ENCODE peak calls at places on chromosomes 1 and 21, in ten cellular contexts. I is stimulated activated CD8-positive, alpha-beta memory T cell treated with anti-CD3 and anti-CD28 coated beads, Interleukin-4, amount 100 ng/mL, for 1 hour; M is NCI-H1105; E is iris pigment epithelial cell; C is fibroblast of lung; U is putamen; Z is ACHN; K is activated CD4-positive, alpha-beta T cell treated with anti-CD3 and anti-CD28 coated beads, Interleukin-2, amount 50 U/mL, for 1 hour; D is cardiac septum; A is neural crest cell. H is an unnamed sample.

GRCh38 chr1:212618466-212619210 is 10.1 kb downstream of the ATF3 start:
- DNase-seq in I (no peak), M (no peak), E (no peak), C (peak; percentile 46), U (no peak), Z (no peak), K (no peak), D (no peak), A (no peak), H (no peak)

GRCh38 chr21:29571949-29572348 is 273.2 kb downstream of the BACH1 start:
- DNase-seq in I (no peak), M (no peak), E (no peak), C (no peak), U (no peak), Z (no peak), K (no peak), D (no peak), A (no peak), H (no peak)

GRCh38 chr1:54218883-54219687 is 19.1 kb downstream of the MRPL37 start:
- DNase-seq in I (no peak), M (no peak), E (no peak), C (no peak), U (no peak), Z (no peak), K (no peak), D (no peak), A (no peak), H (no peak)

GRCh38 chr1:59574085-59574484 is 240.7 kb upstream of the HOOK1 start:
- DNase-seq in I (no peak), M (no peak), E (peak; percentile 62), C (peak; percentile 99), U (no peak), Z (no peak), K (no peak), D (no peak), A (no peak), H (no peak)

GRCh38 chr1:152461544-152461943 is 47.5 kb upstream of the CRNN start:
- DNase-seq in I (peak; percentile 26), M (peak; percentile 5), E (peak; percentile 59), C (peak; percentile 36), U (peak; percentile 38), Z (peak; percentile 72), K (peak; percentile 62), D (no peak), A (no peak), H (peak; percentile 79)

GRCh38 chr21:45255381-45256020 is 32.2 kb downstream of the POFUT2 start:
- DNase-seq in I (no peak), M (no peak), E (no peak), C (no peak), U (no peak), Z (no peak), K (no peak), D (no peak), A (no peak), H (no peak)

GRCh38 chr1:87403047-87403820 is 74.6 kb downstream of the LMO4 start:
- DNase-seq in I (no peak), M (no peak), E (no peak), C (no peak), U (no peak), Z (no peak), K (no peak), D (no peak), A (no peak), H (no peak)

GRCh38 chr1:224067621-224068457 is 46.1 kb upstream of the FBXO28 start:
- DNase-seq in I (no peak), M (no peak), E (peak; percentile 85), C (peak; percentile 49), U (no peak), Z (peak; percentile 67), K (no peak), D (no peak), A (no peak), H (no peak)

GRCh38 chr1:59900640-59901039 is 25.9 kb downstream of the CYP2J2 start:
- DNase-seq in I (no peak), M (no peak), E (no peak), C (no peak), U (no peak), Z (peak; percentile 1), K (no peak), D (no peak), A (no peak), H (no peak)

GRCh38 chr1:44076093-44076492 is 42.5 kb upstream of the KLF17 start:
- DNase-seq in I (no peak), M (no peak), E (no peak), C (peak; percentile 79), U (no peak), Z (peak; percentile 74), K (no peak), D (no peak), A (no peak), H (no peak)

GRCh38 chr21:46184625-46185555 is 631 bp upstream of the SPATC1L start:
- DNase-seq in I (peak; percentile 53), M (peak; percentile 73), E (peak; percentile 92), C (peak; percentile 94), U (peak; percentile 84), Z (peak; percentile 50), K (peak; percentile 44), D (peak; percentile 92), A (peak; percentile 64), H (no peak)

GRCh38 chr1:159924025-159924790 is 1.1 kb downstream of the TAGLN2 start:
- DNase-seq in I (peak; percentile 40), M (no peak), E (peak; percentile 93), C (peak; percentile 91), U (peak; percentile 25), Z (peak; percentile 92), K (peak; percentile 68), D (peak; percentile 95), A (no peak), H (peak; percentile 19)

GRCh38 chr1:199054706-199055105 is 415.9 kb downstream of the PTPRC start:
- DNase-seq in I (no peak), M (no peak), E (no peak), C (no peak), U (no peak), Z (no peak), K (no peak), D (no peak), A (no peak), H (no peak)

GRCh38 chr21:42343556-42343955 is 7.2 kb downstream of the TFF2 start:
- DNase-seq in I (no peak), M (no peak), E (no peak), C (no peak), U (no peak), Z (no peak), K (no peak), D (no peak), A (no peak), H (no peak)

GRCh38 chr1:17765444-17766411 is 10.6 kb downstream of the ACTL8 start:
- DNase-seq in I (no peak), M (no peak), E (peak; percentile 93), C (peak; percentile 97), U (no peak), Z (peak; percentile 42), K (no peak), D (no peak), A (no peak), H (no peak)

GRCh38 chr1:33188572-33189275 is 6.9 kb upstream of the TRIM62 start:
- DNase-seq in I (no peak), M (no peak), E (no peak), C (peak; percentile 35), U (no peak), Z (peak; percentile 31), K (no peak), D (no peak), A (no peak), H (no peak)

GRCh38 chr1:6794164-6794563 is 8.9 kb downstream of the CAMTA1 start:
- DNase-seq in I (no peak), M (no peak), E (peak; percentile 69), C (peak; percentile 55), U (no peak), Z (peak; percentile 52), K (no peak), D (no peak), A (no peak), H (peak; percentile 49)

GRCh38 chr1:150009604-150010387 is 730 bp downstream of the OTUD7B start:
- DNase-seq in I (peak; percentile 11), M (peak; percentile 16), E (peak; percentile 90), C (peak; percentile 93), U (no peak), Z (peak; percentile 85), K (peak; percentile 39), D (peak; percentile 77), A (no peak), H (peak; percentile 38)

GRCh38 chr1:223001653-223002634 is 141.1 kb downstream of the TLR5 start:
- DNase-seq in I (no peak), M (no peak), E (peak; percentile 24), C (no peak), U (no peak), Z (peak; percentile 35), K (no peak), D (no peak), A (no peak), H (no peak)

GRCh38 chr1:43327549-43328292 is 9.9 kb upstream of the MPL start:
- DNase-seq in I (no peak), M (no peak), E (peak; percentile 37), C (no peak), U (no peak), Z (no peak), K (no peak), D (no peak), A (no peak), H (no peak)

GRCh38 chr1:165543651-165544452 is at the start of gene LRRC52:
- DNase-seq in I (no peak), M (peak; percentile 96), E (no peak), C (no peak), U (peak; percentile 53), Z (no peak), K (no peak), D (peak; percentile 87), A (no peak), H (peak; percentile 9)

GRCh38 chr1:36387141-36387949 is 1.6 kb upstream of the STK40 start:
- DNase-seq in I (no peak), M (no peak), E (peak; percentile 88), C (peak; percentile 84), U (no peak), Z (peak; percentile 46), K (no peak), D (no peak), A (no peak), H (peak; percentile 26)

GRCh38 chr1:67433830-67434229 is 3.6 kb upstream of the SERBP1 start:
- DNase-seq in I (no peak), M (no peak), E (no peak), C (no peak), U (no peak), Z (no peak), K (no peak), D (no peak), A (no peak), H (no peak)

GRCh38 chr21:46229133-46229922 is 754 bp upstream of the LSS start:
- DNase-seq in I (no peak), M (peak; percentile 72), E (peak; percentile 7), C (no peak), U (no peak), Z (peak; percentile 18), K (no peak), D (no peak), A (no peak), H (peak; percentile 38)

GRCh38 chr1:237013608-237014007 is 9.4 kb upstream of the MT1HL1 start:
- DNase-seq in I (no peak), M (no peak), E (no peak), C (no peak), U (no peak), Z (no peak), K (no peak), D (no peak), A (no peak), H (no peak)

GRCh38 chr1:201505505-201505893 is 1.4 kb downstream of the CSRP1 start:
- DNase-seq in I (no peak), M (peak; percentile 54), E (peak; percentile 66), C (peak; percentile 79), U (no peak), Z (no peak), K (no peak), D (no peak), A (no peak), H (peak; percentile 46)

GRCh38 chr1:77197351-77197750 is 21.9 kb downstream of the PIGK start:
- DNase-seq in I (no peak), M (no peak), E (no peak), C (no peak), U (no peak), Z (no peak), K (no peak), D (no peak), A (no peak), H (no peak)

GRCh38 chr21:15558884-15559283 is 170.9 kb upstream of the USP25 start:
- DNase-seq in I (no peak), M (no peak), E (no peak), C (no peak), U (no peak), Z (no peak), K (no peak), D (no peak), A (no peak), H (no peak)

H was measured in HAP-1.